ENCODE peak calls at places on chromosomes 6 and 20, in five cellular contexts. J is aorta, Z is psoas muscle, G is prostate gland, L is heart right ventricle. X is an unnamed sample.

GRCh38 chr6:166419268-166419667 is 36.5 kb upstream of the MPC1 start:
- DNase-seq in J (no peak), Z (peak; percentile 1), G (no peak), L (no peak), X (no peak)

GRCh38 chr6:109695468-109695867 is 4.4 kb downstream of the FIG4 start:
- DNase-seq in J (no peak), Z (no peak), G (no peak), L (no peak), X (no peak)

GRCh38 chr20:43919686-43920403 is 5.2 kb downstream of the TOX2 start:
- DNase-seq in J (no peak), Z (no peak), G (no peak), L (no peak), X (no peak)

GRCh38 chr6:34671362-34671761 is 25.2 kb downstream of the ILRUN start:
- DNase-seq in J (no peak), Z (no peak), G (no peak), L (no peak), X (no peak)

GRCh38 chr6:144215402-144215931 is 65.2 kb downstream of the STX11 start:
- DNase-seq in J (no peak), Z (peak; percentile 63), G (peak; percentile 20), L (peak; percentile 22), X (peak; percentile 44)

GRCh38 chr6:107667790-107668189 is 156.3 kb downstream of the SCML4 start:
- DNase-seq in J (no peak), Z (no peak), G (no peak), L (no peak), X (no peak)

GRCh38 chr20:10040070-10040970 is 5.5 kb downstream of the ANKEF1 start:
- DNase-seq in J (no peak), Z (no peak), G (no peak), L (no peak), X (no peak)

GRCh38 chr20:47295921-47296426 is 60.5 kb downstream of the ZMYND8 start:
- DNase-seq in J (peak; percentile 1), Z (no peak), G (no peak), L (no peak), X (no peak)

GRCh38 chr6:158417760-158418098 is 105.5 kb downstream of the TULP4 start:
- DNase-seq in J (no peak), Z (no peak), G (no peak), L (no peak), X (no peak)

GRCh38 chr6:44284119-44284518 is 13.9 kb downstream of the TMEM151B start:
- DNase-seq in J (no peak), Z (no peak), G (no peak), L (no peak), X (no peak)
- H3K27me3 ChIP-seq in J (no peaks in the 10 kb centered on the region), Z (peaks cover 34% of the 10 kb centered on the region), G (no peaks in the 10 kb centered on the region), L (peaks cover 68% of the 10 kb centered on the region), X (no peaks in the 10 kb centered on the region)

GRCh38 chr6:100457251-100457990 is 7.3 kb downstream of the SIM1 start:
- DNase-seq in J (peak; percentile 75), Z (peak; percentile 66), G (no peak), L (no peak), X (no peak)

GRCh38 chr6:100455230-100456124 is 9.2 kb downstream of the SIM1 start:
- DNase-seq in J (peak; percentile 63), Z (peak; percentile 64), G (no peak), L (no peak), X (no peak)

GRCh38 chr6:100454571-100455229 is 10.0 kb downstream of the SIM1 start:
- DNase-seq in J (no peak), Z (no peak), G (no peak), L (no peak), X (no peak)

GRCh38 chr6:100456881-100457220 is 7.9 kb downstream of the SIM1 start:
- DNase-seq in J (no peak), Z (no peak), G (no peak), L (no peak), X (no peak)

DNA sequence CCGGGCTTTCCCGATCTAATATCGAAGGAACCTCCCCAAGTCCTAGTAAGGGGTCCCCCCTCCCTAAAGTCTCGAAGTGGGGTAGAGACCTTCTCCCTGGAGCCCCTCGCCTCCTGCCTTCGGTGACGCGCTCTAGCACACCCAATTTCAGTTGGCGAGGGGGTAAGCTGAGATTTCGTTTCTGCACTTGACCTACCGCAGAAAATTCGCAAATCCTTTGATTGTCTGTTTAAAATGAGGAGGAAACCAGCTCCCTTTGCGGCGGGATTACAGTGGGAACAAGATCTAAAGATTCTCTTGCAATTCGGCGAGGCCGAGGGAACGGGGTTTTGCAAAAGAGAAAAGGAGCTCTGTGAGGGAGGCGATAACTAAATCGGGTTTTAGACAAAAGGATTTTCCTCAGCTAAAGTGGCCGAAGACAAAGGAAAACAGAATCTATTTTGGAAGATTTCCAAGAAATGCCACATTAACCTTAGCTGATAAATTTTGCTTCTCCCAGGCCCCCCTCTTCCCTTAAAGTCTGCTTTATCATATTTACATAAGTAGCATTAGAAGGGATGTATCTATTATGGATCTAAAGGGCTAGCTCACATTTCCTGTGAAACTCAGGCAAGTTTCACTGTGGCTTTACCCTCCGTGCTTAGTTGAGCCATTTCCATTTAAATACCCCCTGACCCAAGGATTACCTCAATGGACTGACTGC is 8.4 kb downstream of the SIM1 start:
- DNase-seq in J (no peak), Z (no peak), G (no peak), L (no peak), X (no peak)
- H3K27me3 ChIP-seq in J (peaks cover 4% of the 10 kb centered on the region), Z (peaks cover 43% of the 10 kb centered on the region), G (peaks cover 57% of the 10 kb centered on the region), L (peaks cover 100% of the 10 kb centered on the region), X (peaks cover 6% of the 10 kb centered on the region)

GRCh38 chr6:151353795-151354194 is 37.6 kb downstream of the ZBTB2 start:
- DNase-seq in J (no peak), Z (no peak), G (no peak), L (no peak), X (no peak)

GRCh38 chr6:151351146-151351700 is 40.1 kb downstream of the ZBTB2 start:
- DNase-seq in J (no peak), Z (no peak), G (no peak), L (no peak), X (no peak)

GRCh38 chr6:151351731-151352130 is 39.6 kb downstream of the ZBTB2 start:
- DNase-seq in J (no peak), Z (no peak), G (no peak), L (no peak), X (no peak)

GRCh38 chr6:151350442-151351145 is 40.8 kb downstream of the ZBTB2 start:
- DNase-seq in J (no peak), Z (no peak), G (no peak), L (no peak), X (no peak)

DNA sequence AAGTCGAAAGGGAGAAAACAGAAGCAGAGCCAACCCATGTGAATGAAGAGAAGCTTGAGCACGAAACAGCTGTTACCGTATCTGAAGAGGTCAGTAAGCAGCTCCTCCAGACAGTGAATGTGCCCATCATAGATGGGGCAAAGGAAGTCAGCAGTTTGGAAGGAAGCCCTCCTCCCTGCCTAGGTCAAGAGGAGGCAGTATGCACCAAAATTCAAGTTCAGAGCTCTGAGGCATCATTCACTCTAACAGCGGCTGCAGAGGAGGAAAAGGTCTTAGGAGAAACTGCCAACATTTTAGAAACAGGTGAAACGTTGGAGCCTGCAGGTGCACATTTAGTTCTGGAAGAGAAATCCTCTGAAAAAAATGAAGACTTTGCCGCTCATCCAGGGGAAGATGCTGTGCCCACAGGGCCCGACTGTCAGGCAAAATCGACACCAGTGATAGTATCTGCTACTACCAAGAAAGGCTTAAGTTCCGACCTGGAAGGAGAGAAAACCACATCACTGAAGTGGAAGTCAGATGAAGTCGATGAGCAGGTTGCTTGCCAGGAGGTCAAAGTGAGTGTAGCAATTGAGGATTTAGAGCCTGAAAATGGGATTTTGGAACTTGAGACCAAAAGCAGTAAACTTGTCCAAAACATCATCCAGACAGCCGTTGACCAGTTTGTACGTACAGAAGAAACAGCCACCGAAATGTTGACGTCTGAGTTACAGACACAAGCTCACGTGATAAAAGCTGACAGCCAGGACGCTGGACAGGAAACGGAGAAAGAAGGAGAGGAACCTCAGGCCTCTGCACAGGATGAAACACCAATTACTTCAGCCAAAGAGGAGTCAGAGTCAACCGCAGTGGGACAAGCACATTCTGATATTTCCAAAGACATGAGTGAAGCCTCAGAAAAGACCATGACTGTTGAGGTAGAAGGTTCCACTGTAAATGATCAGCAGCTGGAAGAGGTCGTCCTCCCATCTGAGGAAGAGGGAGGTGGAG is 38.7 kb downstream of the ZBTB2 start:
- DNase-seq in J (no peak), Z (no peak), G (no peak), L (no peak), X (no peak)
- H3K27me3 ChIP-seq in J (no peaks in the 10 kb centered on the region), Z (no peaks in the 10 kb centered on the region), G (no peaks in the 10 kb centered on the region), L (no peaks in the 10 kb centered on the region), X (no peaks in the 10 kb centered on the region)

GRCh38 chr20:60953311-60953710 is 298.8 kb upstream of the CDH4 start:
- DNase-seq in J (no peak), Z (no peak), G (no peak), L (no peak), X (no peak)

GRCh38 chr20:60957621-60958020 is 294.4 kb upstream of the CDH4 start:
- DNase-seq in J (no peak), Z (no peak), G (no peak), L (no peak), X (no peak)

GRCh38 chr20:60952861-60953260 is 299.2 kb upstream of the CDH4 start:
- DNase-seq in J (no peak), Z (no peak), G (no peak), L (no peak), X (no peak)

GRCh38 chr20:60956194-60956593 is 295.9 kb upstream of the CDH4 start:
- DNase-seq in J (no peak), Z (no peak), G (no peak), L (no peak), X (no peak)

DNA sequence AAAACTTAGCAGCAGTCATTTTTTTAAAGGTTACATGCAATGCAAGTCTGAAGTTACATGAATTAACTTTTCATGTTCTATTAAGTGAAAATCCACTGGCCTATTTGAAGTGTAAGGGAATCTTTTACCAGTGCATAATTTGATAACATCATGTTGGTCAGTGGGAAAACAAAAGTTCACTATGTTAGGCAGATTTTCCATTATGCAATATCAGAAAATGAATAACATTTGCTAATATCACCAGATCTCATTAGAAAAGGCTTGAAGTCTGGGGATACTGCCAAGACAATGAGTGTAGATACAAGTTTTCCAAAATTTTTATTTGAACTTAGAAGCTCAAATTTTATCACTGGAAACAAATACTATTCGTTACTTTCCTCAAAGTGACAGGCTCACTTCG is 296.4 kb upstream of the CDH4 start:
- DNase-seq in J (no peak), Z (no peak), G (no peak), L (no peak), X (no peak)
- H3K27me3 ChIP-seq in J (no peaks in the 10 kb centered on the region), Z (no peaks in the 10 kb centered on the region), G (peaks cover 3% of the 10 kb centered on the region), L (peaks cover 15% of the 10 kb centered on the region), X (no peaks in the 10 kb centered on the region)

DNA sequence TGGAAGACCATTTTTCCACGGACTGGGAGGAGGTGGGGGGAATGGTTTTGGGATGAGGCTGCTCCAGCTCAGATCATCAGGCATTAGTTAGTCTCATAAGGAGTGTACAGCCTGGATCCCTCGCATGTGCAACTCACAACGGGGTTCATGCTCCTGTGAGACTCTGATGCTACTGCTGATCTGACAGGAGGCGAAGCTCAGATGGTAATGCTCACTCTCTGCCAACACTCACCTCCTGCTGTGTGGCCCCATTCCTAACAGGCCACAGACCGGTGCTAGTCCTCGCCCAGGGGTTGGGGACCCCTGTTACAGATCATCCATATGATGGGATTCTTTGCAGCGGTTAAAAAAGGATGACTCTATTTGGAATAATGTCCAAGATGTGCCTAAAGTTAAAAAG is 27.6 kb upstream of the BMP7 start:
- DNase-seq in J (no peak), Z (no peak), G (no peak), L (no peak), X (no peak)
- H3K27me3 ChIP-seq in J (no peaks in the 10 kb centered on the region), Z (peaks cover 38% of the 10 kb centered on the region), G (no peaks in the 10 kb centered on the region), L (peaks cover 44% of the 10 kb centered on the region), X (no peaks in the 10 kb centered on the region)

GRCh38 chr20:40685349-40685748 is 3.7 kb downstream of the MAFB start:
- DNase-seq in J (no peak), Z (no peak), G (no peak), L (no peak), X (no peak)
- H3K27me3 ChIP-seq in J (no peaks in the 10 kb centered on the region), Z (peaks cover 1% of the 10 kb centered on the region), G (no peaks in the 10 kb centered on the region), L (peaks cover 64% of the 10 kb centered on the region), X (no peaks in the 10 kb centered on the region)